ENCODE peak calls at places on chromosomes 12 and 14, in four cellular contexts. I, E, N and U are unnamed samples.

GRCh38 chr12:128856035-128856790 is 2.9 kb downstream of the GLT1D1 start:
- DNase-seq in I (no peak), E (no peak), N (peak), U (no peak)

GRCh38 chr12:50732591-50732990 is 31.3 kb upstream of the ATF1 start:
- DNase-seq in I (no peak), E (no peak), N (no peak), U (no peak)

GRCh38 chr12:48765753-48766162 is 23.1 kb downstream of the ADCY6 start:
- DNase-seq in I (no peak), E (no peak), N (no peak), U (no peak)

GRCh38 chr12:130281157-130281799 is 56.4 kb upstream of the PIWIL1 start:
- DNase-seq in I (peak), E (no peak), N (no peak), U (peak)

GRCh38 chr12:62934799-62935674 is at the start of gene PPM1H:
- DNase-seq in I (peak), E (peak), N (no peak), U (peak)

GRCh38 chr12:91777268-91777997 is 368.2 kb downstream of the BTG1 start:
- DNase-seq in I (no peak), E (peak), N (no peak), U (no peak)

GRCh38 chr12:27999970-28000369 is 27.4 kb upstream of the PTHLH start:
- DNase-seq in I (no peak), E (no peak), N (no peak), U (no peak)

GRCh38 chr12:109879332-109880048 is 851 bp downstream of the GLTP start:
- DNase-seq in I (peak), E (no peak), N (no peak), U (peak)

GRCh38 chr12:2813573-2814185 is 1.2 kb downstream of the ITFG2 start:
- DNase-seq in I (peak), E (peak), N (no peak), U (no peak)

GRCh38 chr12:65232490-65233077 is 45.9 kb upstream of the MSRB3 start:
- DNase-seq in I (peak), E (no peak), N (no peak), U (no peak)

GRCh38 chr12:15596174-15596573 is 193.0 kb downstream of the EPS8 start:
- DNase-seq in I (no peak), E (no peak), N (no peak), U (no peak)

GRCh38 chr14:76926521-76927251 is 100.5 kb downstream of the LRRC74A start:
- DNase-seq in I (peak), E (no peak), N (no peak), U (no peak)

GRCh38 chr14:77099425-77100167 is 1.5 kb downstream of the CIPC start:
- DNase-seq in I (no peak), E (no peak), N (no peak), U (no peak)

GRCh38 chr12:31002999-31003398 is 70.7 kb upstream of the DDX11 start:
- DNase-seq in I (no peak), E (no peak), N (peak), U (no peak)

GRCh38 chr12:117820216-117820907 is 148.4 kb downstream of the KSR2 start:
- DNase-seq in I (peak), E (no peak), N (no peak), U (no peak)

GRCh38 chr14:104138098-104138890 is at the start of gene KIF26A:
- DNase-seq in I (peak), E (no peak), N (no peak), U (peak)

GRCh38 chr12:57603758-57604453 is 718 bp upstream of the DTX3 start:
- DNase-seq in I (no peak), E (no peak), N (no peak), U (no peak)

GRCh38 chr12:100716949-100717732 is 77.4 kb upstream of the ANO4 start:
- DNase-seq in I (peak), E (no peak), N (no peak), U (no peak)

GRCh38 chr12:120117961-120118709 is 1.6 kb upstream of the RAB35 start:
- DNase-seq in I (no peak), E (peak), N (no peak), U (no peak)

GRCh38 chr14:75700295-75700694 is 39.2 kb downstream of the TTLL5 start:
- DNase-seq in I (no peak), E (no peak), N (no peak), U (no peak)

DNA sequence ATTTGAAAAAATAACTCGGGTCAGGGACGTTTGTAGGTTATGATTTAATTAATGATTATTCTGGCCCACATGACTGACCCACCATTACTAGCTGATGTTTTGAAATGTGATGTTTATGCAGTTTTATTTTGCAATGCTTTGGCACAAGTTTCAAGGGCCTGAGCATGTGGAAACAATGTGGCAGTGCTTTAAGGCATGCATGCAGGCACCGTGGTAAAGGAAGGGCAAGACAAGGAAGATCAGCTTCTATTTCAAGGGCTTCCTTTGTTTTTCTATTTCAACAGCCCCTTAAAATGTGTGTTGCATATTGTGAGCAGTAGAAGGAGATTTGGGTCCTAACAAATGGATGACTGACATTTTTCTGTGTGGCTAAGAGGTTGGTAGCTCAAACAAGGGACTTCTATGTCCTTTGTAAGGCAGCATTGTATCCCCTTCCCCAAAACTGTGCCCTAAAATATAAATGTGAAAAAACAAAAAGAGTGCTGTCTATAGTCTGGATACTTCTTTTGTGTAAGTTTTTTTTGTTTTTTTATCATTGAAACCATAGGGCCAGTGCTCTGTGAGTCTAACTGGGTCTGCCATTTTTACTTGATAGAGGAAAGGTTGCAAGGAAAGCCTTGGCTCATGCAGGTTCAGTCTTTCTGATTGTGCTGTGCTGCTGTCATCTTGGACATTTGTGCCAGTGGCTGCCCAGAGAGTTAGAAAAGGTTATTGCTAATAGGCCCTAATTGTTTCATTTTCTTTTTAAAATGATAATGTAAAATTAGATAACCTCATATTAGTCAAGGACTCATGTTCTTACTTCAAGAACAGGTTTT is 103.5 kb downstream of the FGD4 start:
- DNase-seq in I (no peak), E (no peak), N (no peak), U (no peak)
- H3K9ac ChIP-seq in I (no peak), E (no peak), N (no peak), U (peak)

GRCh38 chr12:6218526-6218925 is 18.3 kb downstream of the CD9 start:
- DNase-seq in I (no peak), E (no peak), N (no peak), U (no peak)
- TF ChIP-seq TCF12 in I (no peak), E (no peak), N (no peak), U (no peak)

DNA sequence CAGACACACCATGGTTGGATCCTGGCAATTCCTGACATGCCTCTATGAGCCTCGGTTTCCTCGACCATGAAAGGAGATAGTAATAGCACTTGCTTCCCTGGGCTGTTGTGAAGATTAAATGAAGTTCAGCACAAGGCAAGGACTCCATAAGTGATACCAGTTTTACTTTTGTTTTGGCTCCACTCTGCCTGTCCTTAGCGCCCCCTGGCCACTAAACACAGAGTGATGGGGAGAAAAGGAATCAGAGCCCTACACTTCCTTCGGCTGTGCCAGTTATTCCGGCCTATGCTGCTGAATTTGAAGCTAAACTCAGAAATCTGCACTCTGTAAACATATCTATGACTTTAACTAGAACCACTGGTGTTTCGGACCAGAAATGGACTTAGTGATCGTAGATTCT is 173.8 kb downstream of the C12orf75 start:
- DNase-seq in I (no peak), E (no peak), N (no peak), U (no peak)
- TF ChIP-seq MAX in I (no peak), E (no peak), N (no peak), U (no peak)

DNA sequence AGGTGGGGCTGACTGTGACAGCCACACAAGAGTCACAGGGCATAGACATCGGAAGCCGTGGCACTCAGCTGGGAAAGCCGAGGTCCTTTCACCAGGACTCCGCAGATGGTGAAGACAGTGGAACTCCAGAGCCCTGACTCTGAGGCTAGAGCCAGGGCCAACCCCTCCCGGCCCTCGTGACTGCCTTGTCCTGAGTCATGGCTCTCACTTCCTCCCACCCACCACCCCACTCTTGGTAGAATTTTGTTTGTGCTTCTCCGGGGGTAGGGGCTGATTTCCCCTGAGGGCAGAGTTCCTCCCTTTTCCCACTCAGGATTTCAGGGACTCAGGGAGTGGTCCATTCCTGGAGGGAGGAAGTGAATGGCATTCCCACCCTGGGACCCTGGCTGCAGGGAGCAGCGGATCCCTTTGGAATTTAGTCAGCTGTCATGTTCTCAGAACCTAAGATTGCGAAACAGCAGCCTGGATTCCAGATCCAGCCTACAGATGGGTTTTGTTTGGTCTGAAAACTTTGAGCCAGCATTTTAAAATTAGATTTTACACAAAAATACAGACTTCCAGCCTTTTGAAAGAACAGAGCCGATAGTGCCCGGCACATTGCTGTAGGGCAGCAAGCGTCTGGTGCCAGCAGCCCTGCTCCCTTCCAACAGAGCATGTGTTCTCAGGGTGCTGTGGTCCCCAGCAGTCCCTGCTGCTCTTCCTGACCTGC is 50.7 kb downstream of the TPCN1 start:
- DNase-seq in I (peak), E (peak), N (no peak), U (no peak)
- H3K9ac ChIP-seq in I (no peak), E (peak), N (no peak), U (no peak)

DNA sequence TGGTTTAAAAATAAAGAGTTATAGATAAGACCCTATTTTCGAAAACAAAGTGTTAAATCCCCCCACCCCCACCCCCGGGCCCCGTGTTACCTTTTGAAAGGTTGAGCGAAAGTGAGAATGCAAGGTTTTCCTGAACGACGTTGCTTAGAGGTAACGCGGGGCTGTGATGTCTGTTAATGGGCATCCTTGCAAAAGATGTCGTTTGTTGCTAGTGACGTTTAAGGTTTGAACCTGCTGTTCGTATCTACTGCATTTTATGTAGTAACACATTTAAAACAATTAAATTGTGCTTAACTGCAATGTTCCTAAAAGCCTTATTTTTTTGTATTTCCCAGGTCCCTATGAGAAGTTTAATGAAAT is 1.2 kb downstream of the CPSF6 start:
- DNase-seq in I (peak), E (no peak), N (no peak), U (no peak)
- TF ChIP-seq TCF12 in I (no peak), E (no peak), N (no peak), U (no peak)